ENCODE peak calls at places on chromosomes 11 and 22, in ten cellular contexts. T is mesenteric fat pad; B is fibroblast of mammary gland; U is stimulated activated CD8-positive, alpha-beta memory T cell treated with anti-CD3 and anti-CD28 coated beads, Interleukin-15, amount 100 ng/mL, for 24 hours; S is natural killer cell; J is amniotic stem cell; K is KBM-7; I is activated naive CD8-positive, alpha-beta T cell treated with anti-CD3 and anti-CD28 coated beads for 36 hours; L is body of pancreas; X is midbrain. Z is an unnamed sample.

GRCh38 chr11:118819687-118820086 is 28.7 kb upstream of the DDX6 start:
- DNase-seq in L (no peak), T (no peak), X (no peak), S (no peak), K (no peak), J (no peak), U (no peak), I (no peak), B (no peak), Z (no peak)

GRCh38 chr11:96486890-96487633 is 97.2 kb downstream of the JRKL start:
- DNase-seq in X (no peak), I (no peak), L (peak), J (peak), K (no peak), S (no peak), T (no peak), U (no peak), B (no peak), Z (no peak)

GRCh38 chr11:72831521-72832300 is 17.5 kb downstream of the ATG16L2 start:
- DNase-seq in T (peak), I (peak), L (peak), S (no peak), U (no peak), X (peak), J (peak), K (peak), B (peak), Z (peak)

GRCh38 chr11:35066783-35067476 is 72.0 kb upstream of the CD44 start:
- DNase-seq in X (no peak), U (no peak), I (peak), J (no peak), L (no peak), S (no peak), K (peak), B (no peak), T (no peak), Z (no peak)

GRCh38 chr11:59145534-59145933 is 2.9 kb downstream of the FAM111A start:
- DNase-seq in J (peak), U (no peak), X (no peak), T (no peak), S (no peak), B (peak), K (peak), I (no peak), L (no peak), Z (no peak)

GRCh38 chr11:33949201-33949913 is 57.5 kb upstream of the LMO2 start:
- DNase-seq in T (no peak), X (no peak), U (no peak), J (no peak), L (no peak), S (no peak), K (no peak), I (no peak), B (no peak), Z (no peak)

GRCh38 chr22:19358703-19359553 is 67.4 kb upstream of the CLTCL1 start:
- DNase-seq in J (no peak), S (no peak), L (no peak), T (no peak), U (no peak), B (no peak), I (no peak), X (no peak), K (no peak), Z (no peak)

GRCh38 chr11:103170865-103171264 is 61.6 kb downstream of the DYNC2H1 start:
- DNase-seq in J (no peak), K (no peak), B (peak), L (no peak), I (no peak), X (no peak), U (no peak), T (no peak), S (no peak), Z (no peak)

GRCh38 chr11:20611892-20612291 is 12.5 kb downstream of the SLC6A5 start:
- DNase-seq in K (peak), B (no peak), S (no peak), J (no peak), X (no peak), T (no peak), I (no peak), U (no peak), L (no peak), Z (no peak)

GRCh38 chr22:50483977-50484853 is 2.4 kb upstream of the MIOX start:
- DNase-seq in I (no peak), U (no peak), T (no peak), J (no peak), B (no peak), S (no peak), X (no peak), L (peak), K (no peak), Z (no peak)

GRCh38 chr11:1201395-1202153 is 21.3 kb upstream of the MUC5B start:
- DNase-seq in J (no peak), S (no peak), U (no peak), L (no peak), X (no peak), T (no peak), B (peak), K (no peak), I (no peak), Z (no peak)

GRCh38 chr11:6693342-6694228 is 10.4 kb upstream of the MRPL17 start:
- DNase-seq in X (no peak), I (peak), T (no peak), J (no peak), S (no peak), K (no peak), L (no peak), U (no peak), B (peak), Z (no peak)

GRCh38 chr11:15227011-15227410 is 112.3 kb downstream of the INSC start:
- DNase-seq in B (no peak), L (no peak), S (no peak), J (no peak), U (no peak), I (no peak), K (no peak), T (no peak), X (no peak), Z (no peak)

GRCh38 chr22:34966980-34967379 is 99.0 kb upstream of the ISX start:
- DNase-seq in B (no peak), S (no peak), X (no peak), U (no peak), I (no peak), J (peak), K (no peak), L (no peak), T (no peak), Z (no peak)

GRCh38 chr22:25942126-25942988 is 200.4 kb downstream of the MYO18B start:
- DNase-seq in S (no peak), J (no peak), L (no peak), K (no peak), T (no peak), X (no peak), U (no peak), B (no peak), I (no peak), Z (no peak)

GRCh38 chr22:46758867-46759290 is 3.6 kb upstream of the TBC1D22A start:
- DNase-seq in K (peak), B (peak), S (peak), U (no peak), X (peak), T (no peak), L (peak), J (no peak), I (peak), Z (peak)

Z was measured in GM13976.